ENCODE peak calls at places on chromosomes 13 and 19, in ten cellular contexts. L is neural progenitor cell; O is neuronal stem cell; Q is body of pancreas; B is tibial artery; C is heart left ventricle; F is RWPE2; J is CD4-positive, CD25-positive, alpha-beta regulatory T cell; V is mesenchymal stem cell; K is tibial nerve. Y is an unnamed sample. For H3K4me1 and H3K36me3, the result is how much of the 10 kb centered on the place peaks cover.

GRCh38 chr13:36763322-36763721 is 55.7 kb upstream of the RFXAP start:
- DNase-seq in L (no peak), O (no peak), Q (no peak), B (no peak), C (no peak), F (no peak), J (no peak), V (no peak), K (no peak), Y (no peak)

GRCh38 chr13:87671824-87672603 is 843 bp downstream of the SLITRK5 start:
- DNase-seq in L (peak), O (peak), Q (no peak), B (peak), C (no peak), F (no peak), J (no peak), V (peak), K (no peak), Y (no peak)

GRCh38 chr19:51141181-51141580 is 920 bp upstream of the SIGLEC7 start:
- DNase-seq in L (no peak), O (no peak), Q (no peak), B (no peak), C (no peak), F (no peak), J (no peak), V (no peak), K (no peak), Y (peak)

GRCh38 chr13:102933076-102933922 is 87.5 kb downstream of the ERCC5 start:
- DNase-seq in L (no peak), O (no peak), Q (no peak), B (no peak), C (no peak), F (no peak), J (no peak), V (no peak), K (no peak), Y (no peak)

GRCh38 chr19:1264801-1265610 is 4.1 kb upstream of the CIRBP start:
- DNase-seq in L (peak), O (no peak), Q (peak), B (peak), C (peak), F (no peak), J (no peak), V (peak), K (no peak), Y (no peak)

GRCh38 chr13:37736040-37736439 is 133.5 kb downstream of the TRPC4 start:
- DNase-seq in L (peak), O (peak), Q (no peak), B (no peak), C (no peak), F (no peak), J (no peak), V (no peak), K (no peak), Y (no peak)

GRCh38 chr13:58018865-58019264 is 387.3 kb downstream of the PCDH17 start:
- DNase-seq in L (no peak), O (no peak), Q (no peak), B (no peak), C (no peak), F (no peak), J (no peak), V (no peak), K (no peak), Y (no peak)

GRCh38 chr19:18470153-18470552 is 32.2 kb upstream of the ISYNA1 start:
- DNase-seq in L (peak), O (no peak), Q (no peak), B (no peak), C (no peak), F (no peak), J (no peak), V (no peak), K (no peak), Y (no peak)

GRCh38 chr13:97621631-97622030 is 187.7 kb downstream of the RAP2A start:
- DNase-seq in L (peak), O (peak), Q (no peak), B (no peak), C (no peak), F (no peak), J (no peak), V (no peak), K (no peak), Y (no peak)

GRCh38 chr13:98098511-98098910 is 44.4 kb upstream of the FARP1 start:
- DNase-seq in L (no peak), O (no peak), Q (no peak), B (no peak), C (no peak), F (no peak), J (no peak), V (peak), K (no peak), Y (no peak)

GRCh38 chr19:40716031-40716654 is 543 bp downstream of the COQ8B start:
- DNase-seq in L (no peak), O (no peak), Q (peak), B (peak), C (no peak), F (peak), J (peak), V (no peak), K (peak), Y (no peak)

GRCh38 chr13:59747529-59747928 is 416.2 kb downstream of the DIAPH3 start:
- DNase-seq in L (peak), O (no peak), Q (no peak), B (no peak), C (no peak), F (no peak), J (no peak), V (no peak), K (no peak), Y (no peak)

GRCh38 chr13:60418954-60419353 is 21.9 kb downstream of the TDRD3 start:
- DNase-seq in L (no peak), O (no peak), Q (no peak), B (no peak), C (no peak), F (no peak), J (no peak), V (no peak), K (no peak), Y (no peak)

GRCh38 chr19:49133621-49134454 is 14.5 kb downstream of the PPFIA3 start:
- DNase-seq in L (peak), O (no peak), Q (peak), B (no peak), C (peak), F (no peak), J (peak), V (peak), K (no peak), Y (no peak)

GRCh38 chr13:31022491-31022890 is 90.0 kb downstream of the TEX26 start:
- DNase-seq in L (no peak), O (no peak), Q (no peak), B (no peak), C (no peak), F (no peak), J (no peak), V (no peak), K (no peak), Y (no peak)

GRCh38 chr13:95608640-95609280 is 35.7 kb downstream of the DZIP1 start:
- DNase-seq in L (no peak), O (no peak), Q (no peak), B (no peak), C (no peak), F (no peak), J (no peak), V (peak), K (no peak), Y (no peak)

GRCh38 chr19:18173572-18174294 is at the start of gene IFI30:
- DNase-seq in L (peak), O (no peak), Q (peak), B (peak), C (peak), F (no peak), J (peak), V (peak), K (peak), Y (peak)

GRCh38 chr13:93670858-93671257 is 444.3 kb downstream of the GPC6 start:
- DNase-seq in L (no peak), O (no peak), Q (no peak), B (no peak), C (no peak), F (no peak), J (no peak), V (no peak), K (no peak), Y (no peak)

GRCh38 chr19:50478901-50479715 is 2.5 kb upstream of the GARIN5A start:
- DNase-seq in L (peak), O (no peak), Q (no peak), B (no peak), C (no peak), F (no peak), J (no peak), V (peak), K (no peak), Y (no peak)

GRCh38 chr19:13859361-13859880 is 17.5 kb upstream of the NANOS3 start:
- DNase-seq in L (no peak), O (no peak), Q (no peak), B (no peak), C (no peak), F (no peak), J (no peak), V (peak), K (no peak), Y (no peak)

GRCh38 chr19:46903458-46903857 is 42.7 kb downstream of the ARHGAP35 start:
- DNase-seq in L (no peak), O (no peak), Q (no peak), B (no peak), C (no peak), F (no peak), J (no peak), V (peak), K (no peak), Y (no peak)

GRCh38 chr13:41457589-41458186 is 338 bp downstream of the RGCC start:
- DNase-seq in L (no peak), O (no peak), Q (peak), B (no peak), C (no peak), F (no peak), J (no peak), V (no peak), K (no peak), Y (peak)

GRCh38 chr13:80132741-80133601 is 208.0 kb downstream of the SPRY2 start:
- DNase-seq in L (peak), O (no peak), Q (peak), B (peak), C (peak), F (no peak), J (no peak), V (peak), K (peak), Y (no peak)

GRCh38 chr13:67048084-67048792 is 181.9 kb downstream of the PCDH9 start:
- DNase-seq in L (peak), O (no peak), Q (peak), B (no peak), C (no peak), F (no peak), J (no peak), V (peak), K (no peak), Y (no peak)

GRCh38 chr13:67049744-67050143 is 180.4 kb downstream of the PCDH9 start:
- DNase-seq in L (no peak), O (no peak), Q (no peak), B (no peak), C (no peak), F (no peak), J (no peak), V (no peak), K (no peak), Y (no peak)

GRCh38 chr13:67048793-67049150 is 181.4 kb downstream of the PCDH9 start:
- DNase-seq in L (no peak), O (no peak), Q (no peak), B (no peak), C (no peak), F (no peak), J (no peak), V (peak), K (no peak), Y (no peak)

DNA sequence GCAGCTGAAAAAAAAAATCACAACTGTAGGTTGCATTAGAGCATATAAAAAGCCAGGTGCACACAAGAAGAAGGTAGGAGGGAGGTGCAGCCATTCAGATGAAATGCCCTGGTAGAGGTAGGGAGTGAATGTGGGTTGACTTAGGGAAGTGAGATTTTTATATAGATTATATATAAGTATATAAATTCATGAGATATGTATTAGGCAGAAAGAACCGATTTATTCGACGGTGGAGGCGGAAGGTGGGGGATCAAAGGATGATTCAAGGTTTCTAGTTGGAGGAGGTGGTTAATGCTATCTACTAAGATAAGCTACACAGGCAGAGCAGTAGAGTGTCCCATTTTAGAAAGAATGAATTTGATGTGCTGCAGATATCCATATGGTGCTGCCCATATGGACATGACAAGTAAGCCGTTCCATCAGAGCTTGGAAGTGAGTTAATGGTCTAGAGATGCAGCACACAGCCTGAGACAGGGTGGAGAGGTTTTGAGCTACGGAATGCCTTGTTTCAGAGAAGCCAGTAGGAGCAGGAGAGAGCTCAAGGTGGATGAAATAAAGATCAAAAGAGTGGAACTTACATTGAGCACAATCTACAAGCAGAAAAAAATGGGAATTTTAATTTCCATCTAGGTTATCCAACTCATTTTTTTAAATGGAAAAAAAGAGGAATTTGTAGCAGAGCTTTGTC is 177.4 kb downstream of the PCDH9 start:
- DNase-seq in L (peak), O (no peak), Q (no peak), B (no peak), C (no peak), F (no peak), J (no peak), V (no peak), K (no peak), Y (no peak)
- H3K4me1 ChIP-seq in L (under half), O (under half), Q (under half), B (under half), C (under half), F (under half), J (under half), V (under half), K (under half), Y (under half)

DNA sequence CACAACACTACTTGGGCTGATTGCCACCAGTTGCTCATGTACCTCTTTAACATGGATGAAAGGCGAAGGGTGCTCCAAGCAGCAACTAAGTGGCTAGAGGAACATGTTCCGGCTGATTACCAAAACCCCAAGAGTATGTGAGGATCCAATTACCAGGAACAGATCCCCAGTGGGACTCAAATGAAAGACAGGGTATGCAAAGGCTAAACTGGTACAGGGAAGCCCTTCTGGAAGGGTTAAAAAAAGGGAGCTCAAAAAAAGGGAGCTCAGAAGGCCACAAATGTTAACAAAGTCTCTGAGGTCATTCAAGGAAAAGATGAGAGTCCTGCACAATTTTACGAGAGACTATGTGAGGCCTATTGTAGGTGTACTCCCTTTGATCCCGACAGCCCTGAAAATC is 604.7 kb downstream of the UQCRFS1 start:
- DNase-seq in L (no peak), O (no peak), Q (no peak), B (no peak), C (no peak), F (no peak), J (no peak), V (no peak), K (no peak), Y (no peak)
- H3K36me3 ChIP-seq in L (under half), O (under half), Q (under half), B (under half), C (under half), F (under half), J (under half), V (under half), K (under half), Y (under half)

GRCh38 chr13:33678906-33679657 is 138.9 kb upstream of the RFC3 start:
- DNase-seq in L (no peak), O (no peak), Q (peak), B (no peak), C (peak), F (no peak), J (peak), V (peak), K (peak), Y (no peak)
- H3K4me3 ChIP-seq in L (no peak), O (no peak), Q (no peak), B (no peak), C (peak), F (no peak), J (peak), V (peak), K (peak), Y (peak)

GRCh38 chr13:29279859-29280258 is 315.6 kb downstream of the SLC7A1 start:
- DNase-seq in L (no peak), O (no peak), Q (no peak), B (no peak), C (no peak), F (no peak), J (no peak), V (no peak), K (no peak), Y (no peak)
- H3K4me1 ChIP-seq in L (under half), O (under half), Q (under half), B (under half), C (under half), F (under half), J (under half), V (under half), K (under half), Y (under half)

GRCh38 chr13:21100994-21101757 is 39.8 kb upstream of the LATS2 start:
- DNase-seq in L (no peak), O (no peak), Q (no peak), B (no peak), C (no peak), F (no peak), J (no peak), V (no peak), K (no peak), Y (no peak)

GRCh38 chr13:21100211-21100610 is 38.8 kb upstream of the LATS2 start:
- DNase-seq in L (no peak), O (no peak), Q (no peak), B (no peak), C (no peak), F (no peak), J (no peak), V (no peak), K (no peak), Y (no peak)

GRCh38 chr13:21101865-21102576 is 40.6 kb upstream of the LATS2 start:
- DNase-seq in L (no peak), O (no peak), Q (no peak), B (no peak), C (no peak), F (no peak), J (no peak), V (no peak), K (no peak), Y (no peak)

GRCh38 chr13:21106089-21106488 is 44.7 kb upstream of the LATS2 start:
- DNase-seq in L (no peak), O (no peak), Q (no peak), B (no peak), C (no peak), F (no peak), J (no peak), V (peak), K (no peak), Y (no peak)

DNA sequence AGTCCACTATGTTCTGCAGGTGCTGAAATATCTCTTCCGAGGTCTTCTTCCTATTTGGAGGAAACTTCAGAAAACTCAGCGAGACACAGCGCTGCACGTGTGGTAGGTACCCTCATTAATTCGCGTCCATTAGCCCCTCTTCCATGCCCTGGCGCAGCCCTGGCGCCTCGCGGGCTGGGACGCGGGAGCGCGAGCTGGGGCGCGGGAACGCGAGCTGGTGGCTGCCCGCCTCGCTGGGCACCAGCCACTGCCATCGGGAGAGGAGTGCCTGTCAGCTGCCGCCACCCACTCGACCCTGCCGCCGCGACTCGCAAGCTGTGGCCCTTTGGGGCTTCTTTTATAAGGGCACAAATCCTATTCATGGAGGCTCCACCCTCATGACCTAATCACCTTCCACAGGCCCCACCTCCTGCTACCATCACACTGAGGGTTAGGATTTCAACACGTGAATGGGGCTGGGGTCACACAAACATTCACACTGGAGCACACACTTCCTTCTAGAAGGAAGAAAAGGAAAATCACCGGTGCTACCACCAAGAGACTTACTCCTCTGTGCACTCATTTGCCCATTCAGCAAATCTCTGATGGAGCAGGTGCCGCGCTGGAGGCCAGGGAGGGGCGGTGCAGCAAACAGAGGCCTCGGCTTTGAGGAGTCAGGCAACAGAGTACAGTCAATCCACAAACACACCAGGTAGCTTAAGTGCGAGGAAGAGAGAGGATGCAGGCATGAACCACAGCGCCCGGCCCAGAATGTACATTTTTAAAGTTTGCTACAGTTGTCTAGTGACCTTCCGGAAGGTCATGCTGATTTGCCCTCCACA is 43.0 kb upstream of the LATS2 start:
- DNase-seq in L (no peak), O (no peak), Q (no peak), B (no peak), C (no peak), F (no peak), J (no peak), V (no peak), K (no peak), Y (no peak)
- H3K36me3 ChIP-seq in L (under half), O (under half), Q (under half), B (under half), C (under half), F (under half), J (under half), V (under half), K (under half), Y (under half)

GRCh38 chr19:55212447-55212846 is 3.1 kb upstream of the PTPRH start:
- DNase-seq in L (no peak), O (no peak), Q (peak), B (no peak), C (no peak), F (no peak), J (no peak), V (no peak), K (no peak), Y (no peak)

GRCh38 chr19:55220525-55220924 is 8.0 kb downstream of the TMEM86B start:
- DNase-seq in L (peak), O (no peak), Q (no peak), B (no peak), C (no peak), F (no peak), J (no peak), V (no peak), K (no peak), Y (no peak)

GRCh38 chr19:55213547-55213946 is 4.2 kb upstream of the PTPRH start:
- DNase-seq in L (no peak), O (no peak), Q (no peak), B (no peak), C (no peak), F (no peak), J (no peak), V (no peak), K (no peak), Y (no peak)

GRCh38 chr19:55216461-55217198 is 7.3 kb upstream of the PTPRH start:
- DNase-seq in L (peak), O (peak), Q (peak), B (no peak), C (peak), F (peak), J (no peak), V (peak), K (peak), Y (peak)
- H3K4me3 ChIP-seq in L (peak), O (peak), Q (no peak), B (peak), C (peak), F (peak), J (no peak), V (peak), K (peak), Y (no peak)

GRCh38 chr19:4979211-4979807 is 10.4 kb downstream of the KDM4B start:
- DNase-seq in L (no peak), O (no peak), Q (peak), B (no peak), C (no peak), F (no peak), J (no peak), V (no peak), K (no peak), Y (no peak)
- H3K4me1 ChIP-seq in L (under half), O (under half), Q (half or more), B (under half), C (half or more), F (under half), J (under half), V (half or more), K (under half), Y (under half)

GRCh38 chr19:42048992-42049391 is 21.0 kb downstream of the GRIK5 start:
- DNase-seq in L (no peak), O (no peak), Q (no peak), B (no peak), C (no peak), F (no peak), J (no peak), V (peak), K (no peak), Y (no peak)
- H3K36me3 ChIP-seq in L (under half), O (under half), Q (under half), B (half or more), C (under half), F (under half), J (under half), V (under half), K (under half), Y (under half)

Y was measured in naive thymus-derived CD4-positive, alpha-beta T cell.